ENCODE peak calls at places on chromosomes 4 and X, in five cellular contexts. F is NCI-H524, G is fibroblast of lung, T is GM12865, R is WERI-Rb-1. V is an unnamed sample.

GRCh38 chr4:161252520-161253141 is 911.2 kb downstream of the FSTL5 start:
- DNase-seq in R (peak; percentile 42), G (peak; percentile 1), F (no peak), T (peak; percentile 64), V (no peak)

GRCh38 chr4:112109455-112110425 is 35.5 kb upstream of the FAM241A start:
- DNase-seq in F (no peak), T (no peak), G (peak; percentile 51), R (no peak), V (no peak)

GRCh38 chrX:39834600-39834999 is 263.2 kb downstream of the BCOR start:
- DNase-seq in T (peak; percentile 5), F (no peak), G (no peak), R (no peak), V (no peak)

GRCh38 chrX:16212024-16212423 is 44.7 kb downstream of the MAGEB17 start:
- DNase-seq in R (no peak), F (no peak), T (no peak), G (no peak), V (no peak)

GRCh38 chr4:83054928-83055327 is 19.9 kb downstream of the COPS4 start:
- DNase-seq in F (no peak), T (peak; percentile 34), R (no peak), G (peak; percentile 45), V (no peak)

GRCh38 chr4:22384154-22384553 is 131.7 kb downstream of the ADGRA3 start:
- DNase-seq in G (no peak), T (no peak), R (no peak), F (no peak), V (no peak)

GRCh38 chrX:123648028-123648810 is 84.6 kb downstream of the THOC2 start:
- DNase-seq in T (peak; percentile 3), R (no peak), G (peak; percentile 71), F (no peak), V (peak; percentile 26)

GRCh38 chrX:111168314-111168713 is 72.3 kb downstream of the PAK3 start:
- DNase-seq in G (peak; percentile 0), T (peak; percentile 31), R (peak; percentile 63), F (peak; percentile 33), V (no peak)

GRCh38 chr4:65911720-65912119 is 241.4 kb upstream of the EPHA5 start:
- DNase-seq in R (no peak), T (no peak), F (no peak), G (no peak), V (no peak)

GRCh38 chr4:122914292-122914904 is 8.0 kb downstream of the NUDT6 start:
- DNase-seq in G (peak; percentile 76), T (peak; percentile 33), R (no peak), F (no peak), V (no peak)

GRCh38 chr4:162502109-162502508 is 338.3 kb upstream of the FSTL5 start:
- DNase-seq in G (no peak), R (no peak), T (no peak), F (no peak), V (no peak)

GRCh38 chr4:156596026-156596425 is 375.6 kb downstream of the PDGFC start:
- DNase-seq in R (no peak), G (no peak), T (no peak), F (no peak), V (no peak)

GRCh38 chr4:132737344-132737743 is 411.8 kb upstream of the PCDH10 start:
- DNase-seq in T (no peak), F (no peak), G (no peak), R (peak; percentile 17), V (no peak)

GRCh38 chrX:133543654-133544053 is 128.4 kb upstream of the GPC4 start:
- DNase-seq in F (no peak), R (no peak), T (no peak), G (no peak), V (no peak)

GRCh38 chrX:38610839-38611238 is 49.5 kb downstream of the TSPAN7 start:
- DNase-seq in F (no peak), G (no peak), T (no peak), R (no peak), V (no peak)

GRCh38 chr4:121827851-121828250 is 4.2 kb upstream of the CCNA2 start:
- DNase-seq in F (no peak), T (no peak), R (no peak), G (peak; percentile 58), V (no peak)

GRCh38 chr4:159390648-159391047 is 287.8 kb downstream of the RAPGEF2 start:
- DNase-seq in R (no peak), T (no peak), G (peak; percentile 91), F (no peak), V (no peak)

GRCh38 chr4:79292008-79292407 is 33.9 kb downstream of the NAA11 start:
- DNase-seq in F (no peak), G (no peak), T (no peak), R (no peak), V (no peak)

GRCh38 chr4:108224628-108225053 is 55.9 kb upstream of the LEF1 start:
- DNase-seq in F (no peak), T (no peak), G (peak; percentile 42), R (no peak), V (no peak)

GRCh38 chrX:131821945-131822622 is 201.0 kb upstream of the STK26 start:
- DNase-seq in F (no peak), R (peak; percentile 72), T (peak; percentile 24), G (no peak), V (no peak)

GRCh38 chr4:71992571-71992970 is 39.2 kb upstream of the NPFFR2 start:
- DNase-seq in T (no peak), F (no peak), G (no peak), R (no peak), V (no peak)

GRCh38 chr4:173264245-173264959 is 69.8 kb downstream of the HMGB2 start:
- DNase-seq in R (no peak), G (peak; percentile 85), T (peak; percentile 66), F (no peak), V (no peak)

GRCh38 chr4:102858828-102859464 is 9.8 kb upstream of the CISD2 start:
- DNase-seq in T (no peak), G (no peak), F (no peak), R (no peak), V (no peak)

GRCh38 chrX:51608071-51608470 is 10.6 kb downstream of the CENPVL3 start:
- DNase-seq in R (no peak), F (no peak), T (no peak), G (no peak), V (no peak)

GRCh38 chr4:2337896-2338295 is 76.0 kb upstream of the MXD4 start:
- DNase-seq in F (no peak), R (no peak), T (no peak), G (no peak), V (peak; percentile 7)

GRCh38 chr4:61555789-61556188 is 355.7 kb downstream of the ADGRL3 start:
- DNase-seq in F (no peak), T (no peak), R (no peak), G (peak; percentile 58), V (no peak)

GRCh38 chr4:86685401-86685800 is 91.3 kb downstream of the PTPN13 start:
- DNase-seq in F (no peak), T (no peak), R (no peak), G (peak; percentile 49), V (no peak)

GRCh38 chr4:108592674-108592986 is 27.7 kb upstream of the RPL34 start:
- DNase-seq in G (no peak), T (no peak), F (no peak), R (no peak), V (no peak)

GRCh38 chr4:88628746-88629145 is 36.5 kb downstream of the HERC3 start:
- DNase-seq in F (no peak), R (no peak), G (no peak), T (no peak), V (no peak)

GRCh38 chr4:127400736-127401346 is 231.9 kb upstream of the INTU start:
- DNase-seq in F (peak; percentile 53), G (peak; percentile 86), R (peak; percentile 83), T (peak; percentile 75), V (peak; percentile 35)

GRCh38 chrX:139924069-139924695 is 8.7 kb downstream of the ATP11C start:
- DNase-seq in G (no peak), T (no peak), R (no peak), F (no peak), V (no peak)

GRCh38 chrX:39479856-39480255 is 617.9 kb downstream of the BCOR start:
- DNase-seq in R (no peak), T (no peak), F (no peak), G (no peak), V (no peak)

GRCh38 chrX:150547511-150548115 is 20.8 kb upstream of the MTM1 start:
- DNase-seq in G (peak; percentile 45), R (peak; percentile 52), F (no peak), T (peak; percentile 72), V (peak; percentile 38)

GRCh38 chrX:23907496-23908218 is at the start of the genes APOO and CXorf58:
- DNase-seq in G (peak; percentile 90), T (peak; percentile 96), F (peak; percentile 91), R (peak; percentile 91), V (peak; percentile 93)

GRCh38 chr4:110332483-110332882 is 134.1 kb upstream of the ELOVL6 start:
- DNase-seq in G (no peak), F (no peak), R (no peak), T (no peak), V (no peak)

GRCh38 chrX:118724775-118725174 is 2.6 kb upstream of the IL13RA1 start:
- DNase-seq in G (peak; percentile 42), R (no peak), T (no peak), F (no peak), V (no peak)

GRCh38 chr4:144582975-144583374 is 63.0 kb upstream of the HHIP start:
- DNase-seq in F (no peak), G (no peak), T (no peak), R (no peak), V (no peak)

GRCh38 chrX:45822124-45822523 is 621.4 kb upstream of the DIPK2B start:
- DNase-seq in T (no peak), G (peak; percentile 35), R (no peak), F (no peak), V (no peak)